ENCODE peak calls at places on chromosomes 2 and 18, in ten cellular contexts. L is neural progenitor cell, I is endothelial cell, W is AG10803, G is fibroblast of pulmonary artery, F is cardiac muscle cell, T is left ventricle myocardium inferior, K is AG04450, S is hepatocyte, J is BJ. H is an unnamed sample.
A peak's percentile ranks its signal among the peaks of the same experiment; 100 is the strongest.

GRCh38 chr2:211881449-211881848 is 657.2 kb downstream of the ERBB4 start:
- DNase-seq in L (no peak), I (no peak), W (no peak), G (no peak), F (no peak), T (no peak), K (no peak), S (no peak), J (no peak), H (no peak)

GRCh38 chr18:3211236-3211992 is 8.4 kb downstream of the MYOM1 start:
- DNase-seq in L (no peak), I (no peak), W (no peak), G (peak; percentile 13), F (peak; percentile 86), T (no peak), K (no peak), S (peak; percentile 28), J (no peak), H (no peak)

GRCh38 chr18:11494093-11494492 is 115.3 kb upstream of the SLC35G4 start:
- DNase-seq in L (no peak), I (no peak), W (peak; percentile 74), G (peak; percentile 37), F (no peak), T (no peak), K (no peak), S (no peak), J (no peak), H (no peak)

GRCh38 chr2:45180033-45180746 is 170.9 kb upstream of the SIX2 start:
- DNase-seq in L (no peak), I (no peak), W (peak; percentile 75), G (peak; percentile 60), F (no peak), T (no peak), K (no peak), S (no peak), J (no peak), H (no peak)

GRCh38 chr2:7620255-7620654 is 703.0 kb downstream of the RNF144A start:
- DNase-seq in L (peak; percentile 15), I (no peak), W (peak; percentile 1), G (no peak), F (no peak), T (no peak), K (no peak), S (no peak), J (no peak), H (no peak)

GRCh38 chr2:26243643-26244478 is 571 bp downstream of the HADHA start:
- DNase-seq in L (peak; percentile 40), I (no peak), W (peak; percentile 27), G (peak; percentile 38), F (peak; percentile 25), T (no peak), K (no peak), S (peak; percentile 42), J (no peak), H (peak; percentile 13)

GRCh38 chr18:26655010-26655613 is 106.8 kb upstream of the KCTD1 start:
- DNase-seq in L (no peak), I (no peak), W (peak; percentile 7), G (peak; percentile 14), F (no peak), T (no peak), K (no peak), S (peak; percentile 14), J (no peak), H (no peak)

GRCh38 chr2:111662771-111663470 is 221.1 kb downstream of the ANAPC1 start:
- DNase-seq in L (no peak), I (no peak), W (no peak), G (peak; percentile 7), F (no peak), T (no peak), K (no peak), S (no peak), J (no peak), H (peak; percentile 67)

GRCh38 chr2:233242231-233242917 is 9.1 kb upstream of the ATG16L1 start:
- DNase-seq in L (no peak), I (no peak), W (no peak), G (peak; percentile 41), F (no peak), T (no peak), K (no peak), S (no peak), J (no peak), H (peak; percentile 40)

GRCh38 chr2:233418761-233419625 is 64.7 kb downstream of the DGKD start:
- DNase-seq in L (no peak), I (no peak), W (no peak), G (peak; percentile 81), F (peak; percentile 31), T (peak; percentile 64), K (no peak), S (no peak), J (no peak), H (peak; percentile 67)

GRCh38 chr18:78984941-78985784 is 5.5 kb downstream of the SALL3 start:
- DNase-seq in L (peak; percentile 82), I (peak; percentile 45), W (peak; percentile 1), G (peak; percentile 29), F (peak; percentile 73), T (no peak), K (no peak), S (no peak), J (no peak), H (peak; percentile 55)

GRCh38 chr2:166373951-166374350 is 1.8 kb downstream of the SCN9A start:
- DNase-seq in L (no peak), I (no peak), W (no peak), G (peak; percentile 61), F (peak; percentile 25), T (no peak), K (peak; percentile 59), S (peak; percentile 66), J (no peak), H (no peak)

GRCh38 chr2:222320441-222321395 is 21.9 kb upstream of the PAX3 start:
- DNase-seq in L (peak; percentile 62), I (no peak), W (no peak), G (no peak), F (peak; percentile 66), T (peak; percentile 59), K (no peak), S (peak; percentile 28), J (no peak), H (no peak)

GRCh38 chr2:19021100-19021476 is 337.3 kb downstream of the OSR1 start:
- DNase-seq in L (peak; percentile 24), I (no peak), W (peak; percentile 93), G (peak; percentile 85), F (no peak), T (no peak), K (peak; percentile 85), S (peak; percentile 52), J (peak; percentile 80), H (no peak)

DNA sequence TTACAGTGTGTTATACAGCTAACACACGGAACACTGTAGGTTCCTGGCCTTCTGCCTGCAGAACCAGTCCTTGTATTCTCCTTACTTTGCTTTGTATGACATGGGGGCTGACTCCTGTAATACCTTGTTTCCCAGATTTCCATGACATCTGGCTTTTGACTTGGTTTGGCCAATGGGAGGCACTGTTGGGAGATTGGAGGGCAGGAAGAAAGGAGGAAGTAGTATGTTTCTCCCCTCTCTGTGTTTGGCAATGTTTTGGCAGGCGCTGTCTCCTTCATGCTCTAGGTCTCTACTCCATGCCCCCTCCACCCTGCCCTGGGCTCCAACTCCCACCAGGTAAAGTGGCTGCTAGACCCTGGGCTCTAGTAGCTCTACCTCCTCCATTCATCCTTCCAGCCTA is 331.1 kb upstream of the SLC14A2 start:
- DNase-seq in L (no peak), I (no peak), W (no peak), G (no peak), F (no peak), T (no peak), K (no peak), S (no peak), J (no peak), H (no peak)
- TF ChIP-seq CTCF in L (no peak), I (no peak), W (no peak), G (no peak), F (no peak), T (no peak), K (no peak), S (no peak), J (no peak), H (no peak)

GRCh38 chr2:219029829-219030165 is 11.5 kb downstream of the CFAP65 start:
- DNase-seq in L (peak; percentile 91), I (peak; percentile 88), W (peak; percentile 64), G (peak; percentile 79), F (peak; percentile 88), T (peak; percentile 70), K (peak; percentile 33), S (peak; percentile 90), J (no peak), H (peak; percentile 90)
- TF ChIP-seq CTCF in L (peak; percentile 91), I (peak; percentile 95), W (peak; percentile 86), G (peak; percentile 91), F (peak; percentile 98), T (peak; percentile 97), K (peak; percentile 95), S (peak; percentile 89), J (peak; percentile 97), H (peak; percentile 95)

GRCh38 chr18:70169747-70170146 is 35.7 kb downstream of the RTTN start:
- DNase-seq in L (no peak), I (no peak), W (no peak), G (no peak), F (no peak), T (no peak), K (no peak), S (no peak), J (no peak), H (no peak)

GRCh38 chr18:70175216-70175615 is 30.3 kb downstream of the RTTN start:
- DNase-seq in L (no peak), I (no peak), W (no peak), G (no peak), F (no peak), T (no peak), K (no peak), S (no peak), J (no peak), H (no peak)

GRCh38 chr18:70176537-70176936 is 28.9 kb downstream of the RTTN start:
- DNase-seq in L (no peak), I (no peak), W (no peak), G (no peak), F (no peak), T (no peak), K (no peak), S (no peak), J (no peak), H (no peak)

GRCh38 chr18:70166668-70167067 is 38.8 kb downstream of the RTTN start:
- DNase-seq in L (no peak), I (no peak), W (no peak), G (no peak), F (no peak), T (no peak), K (no peak), S (no peak), J (no peak), H (no peak)

DNA sequence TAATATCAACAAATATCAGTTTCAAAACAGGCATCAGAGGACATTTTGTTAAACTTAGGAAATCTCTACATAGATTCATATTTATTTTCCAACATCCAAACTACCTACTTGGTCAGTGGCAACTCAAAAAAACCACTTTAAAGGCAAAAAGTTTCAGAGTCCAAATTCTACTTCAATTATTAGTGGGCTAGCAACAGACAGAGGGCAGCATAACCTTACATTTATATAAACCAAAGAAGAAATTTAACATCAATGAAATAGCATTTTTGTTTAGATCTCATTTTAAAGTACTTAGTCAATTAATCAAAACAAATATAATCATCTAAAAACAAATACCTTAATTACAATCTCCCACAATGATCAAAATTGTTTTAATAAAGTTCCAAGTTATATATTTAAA is 33.3 kb downstream of the RTTN start:
- DNase-seq in L (no peak), I (no peak), W (peak; percentile 38), G (peak; percentile 57), F (no peak), T (no peak), K (no peak), S (no peak), J (no peak), H (no peak)
- TF ChIP-seq CTCF in L (peak; percentile 38), I (no peak), W (peak; percentile 56), G (peak; percentile 55), F (peak; percentile 51), T (peak; percentile 44), K (peak; percentile 63), S (peak; percentile 53), J (peak; percentile 44), H (peak; percentile 43)

GRCh38 chr2:189178007-189178406 is 1.6 kb downstream of the COL5A2 start:
- DNase-seq in L (no peak), I (no peak), W (peak; percentile 44), G (peak; percentile 65), F (no peak), T (no peak), K (no peak), S (peak; percentile 30), J (no peak), H (no peak)
- TF ChIP-seq CTCF in L (peak; percentile 33), I (peak; percentile 45), W (peak; percentile 50), G (peak; percentile 57), F (peak; percentile 48), T (peak; percentile 43), K (peak; percentile 59), S (peak; percentile 58), J (peak; percentile 23), H (no peak)

H was measured in GM10248.